ENCODE peak calls at places on chromosomes 12 and 14, in five cellular contexts. G is GM12865, V is right lobe of liver, K is lower leg skin, D is brain microvascular endothelial cell. F is an unnamed sample.

GRCh38 chr12:123384994-123385376 is 1.1 kb downstream of the KMT5A start:
- DNase-seq in G (no peak), V (no peak), K (no peak), D (peak), F (no peak)

GRCh38 chr12:4579305-4580097 is 17.5 kb downstream of the DYRK4 start:
- DNase-seq in G (peak), V (no peak), K (no peak), D (peak), F (no peak)

GRCh38 chr12:67558775-67559174 is 89.8 kb upstream of the DYRK2 start:
- DNase-seq in G (no peak), V (no peak), K (no peak), D (no peak), F (no peak)

GRCh38 chr12:25767613-25768012 is 190.9 kb upstream of the RASSF8 start:
- DNase-seq in G (no peak), V (no peak), K (no peak), D (no peak), F (no peak)

GRCh38 chr14:84963518-84963917 is 566.4 kb upstream of the FLRT2 start:
- DNase-seq in G (no peak), V (no peak), K (no peak), D (no peak), F (no peak)

GRCh38 chr14:91624757-91625156 is 107.1 kb downstream of the CATSPERB start:
- DNase-seq in G (no peak), V (no peak), K (no peak), D (no peak), F (no peak)

GRCh38 chr12:42530284-42530683 is 59.3 kb downstream of the PRICKLE1 start:
- DNase-seq in G (no peak), V (no peak), K (no peak), D (no peak), F (no peak)

GRCh38 chr12:51377099-51377984 is 13.9 kb downstream of the GALNT6 start:
- DNase-seq in G (no peak), V (no peak), K (no peak), D (no peak), F (no peak)

GRCh38 chr12:108702534-108702933 is 28.8 kb downstream of the CORO1C start:
- DNase-seq in G (no peak), V (no peak), K (no peak), D (no peak), F (no peak)

GRCh38 chr14:51547260-51547659 is 104.5 kb upstream of the FRMD6 start:
- DNase-seq in G (no peak), V (no peak), K (no peak), D (peak), F (no peak)

GRCh38 chr12:57248934-57249742 is 1.8 kb downstream of the STAC3 start:
- DNase-seq in G (no peak), V (no peak), K (no peak), D (no peak), F (no peak)

GRCh38 chr14:85607571-85608219 is 77.8 kb downstream of the FLRT2 start:
- DNase-seq in G (no peak), V (no peak), K (no peak), D (peak), F (no peak)

GRCh38 chr14:62428429-62429203 is 616.6 kb downstream of the KCNH5 start:
- DNase-seq in G (no peak), V (no peak), K (no peak), D (peak), F (no peak)

GRCh38 chr12:118271770-118272417 is 100.8 kb downstream of the TAOK3 start:
- DNase-seq in G (no peak), V (no peak), K (no peak), D (no peak), F (no peak)
- H3K4me3 ChIP-seq in G (no peak), V (no peak), K (no peak), D (no peak), F (no peak)

GRCh38 chr12:88578274-88578673 is 2.0 kb downstream of the KITLG start:
- DNase-seq in G (no peak), V (no peak), K (no peak), D (peak), F (peak)

GRCh38 chr12:88579572-88579940 is 715 bp downstream of the KITLG start:
- DNase-seq in G (peak), V (peak), K (peak), D (peak), F (peak)

GRCh38 chr12:88578821-88579518 is 1.3 kb downstream of the KITLG start:
- DNase-seq in G (no peak), V (no peak), K (peak), D (peak), F (peak)

GRCh38 chr12:88575361-88575959 is 4.8 kb downstream of the KITLG start:
- DNase-seq in G (no peak), V (no peak), K (no peak), D (no peak), F (no peak)

DNA sequence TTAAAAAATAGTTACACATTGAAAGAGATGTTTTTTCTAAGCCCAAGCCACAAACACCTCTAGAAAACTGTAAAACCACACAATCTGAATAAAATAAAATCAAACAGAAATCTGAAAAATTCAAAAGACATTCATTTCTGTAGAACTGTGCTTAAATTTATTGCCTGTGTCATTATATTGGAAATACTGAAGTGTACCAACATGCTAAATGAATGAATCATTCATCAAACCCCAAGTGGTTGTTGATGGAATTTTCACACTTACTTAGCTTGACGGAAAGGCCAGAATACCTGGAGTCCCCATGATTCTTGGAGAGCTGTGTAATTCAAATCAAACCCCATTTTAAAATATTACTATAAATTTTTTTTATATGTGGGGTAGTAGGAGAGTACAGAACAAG is 2.7 kb downstream of the KITLG start:
- DNase-seq in G (no peak), V (no peak), K (no peak), D (no peak), F (no peak)
- H3K4me3 ChIP-seq in G (no peak), V (no peak), K (no peak), D (no peak), F (no peak)

GRCh38 chr14:104751539-104752337 is 1.2 kb upstream of the SIVA1 start:
- DNase-seq in G (no peak), V (no peak), K (no peak), D (no peak), F (no peak)
- H3K4me3 ChIP-seq in G (peak), V (peak), K (no peak), D (peak), F (peak)

GRCh38 chr14:57865450-57866198 is at the start of gene SLC35F4:
- DNase-seq in G (no peak), V (peak), K (no peak), D (no peak), F (peak)

GRCh38 chr14:57869530-57870088 is 3.7 kb upstream of the SLC35F4 start:
- DNase-seq in G (no peak), V (no peak), K (no peak), D (no peak), F (no peak)

GRCh38 chr14:57863471-57863870 is 2.4 kb downstream of the SLC35F4 start:
- DNase-seq in G (no peak), V (no peak), K (no peak), D (no peak), F (no peak)

GRCh38 chr14:57865066-57865449 is 834 bp downstream of the SLC35F4 start:
- DNase-seq in G (no peak), V (no peak), K (no peak), D (no peak), F (no peak)

DNA sequence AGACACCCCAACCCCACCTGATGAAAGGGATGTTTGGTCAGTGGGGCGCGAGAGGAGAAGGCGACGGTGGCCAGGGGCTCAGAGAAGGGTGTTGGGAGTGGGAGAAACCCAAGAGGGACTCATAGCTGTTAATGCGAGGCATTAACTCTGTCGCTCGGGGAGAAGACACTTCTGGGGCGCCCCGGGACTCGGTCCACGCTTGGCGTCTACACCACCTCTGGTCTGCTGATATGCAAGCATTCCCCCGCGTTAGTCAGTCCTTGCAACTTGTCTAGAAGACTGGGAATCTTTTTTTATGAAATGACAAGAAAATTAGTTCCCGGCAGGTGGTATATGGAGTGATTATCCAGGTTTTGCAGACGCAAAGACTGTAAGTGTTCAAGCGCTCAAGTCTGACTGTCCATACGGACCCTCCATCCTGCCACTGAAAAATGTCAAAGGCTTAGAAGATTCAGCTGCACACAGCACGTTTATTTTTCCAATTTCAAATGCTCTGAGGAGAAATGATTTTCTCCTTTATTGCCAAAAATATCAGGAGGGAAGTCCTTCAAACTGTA is 385 bp upstream of the SLC35F4 start:
- DNase-seq in G (no peak), V (no peak), K (no peak), D (no peak), F (no peak)
- H3K4me3 ChIP-seq in G (no peak), V (no peak), K (no peak), D (no peak), F (peak)

GRCh38 chr12:8914716-8915526 is 612 bp downstream of the PHC1 start:
- DNase-seq in G (peak), V (peak), K (peak), D (peak), F (peak)

GRCh38 chr12:8916154-8916553 is 1.8 kb downstream of the PHC1 start:
- DNase-seq in G (no peak), V (no peak), K (no peak), D (no peak), F (no peak)

GRCh38 chr12:8913702-8914032 is 642 bp upstream of the PHC1 start:
- DNase-seq in G (no peak), V (no peak), K (no peak), D (no peak), F (no peak)

GRCh38 chr12:8917751-8918150 is 3.4 kb downstream of the PHC1 start:
- DNase-seq in G (no peak), V (no peak), K (no peak), D (no peak), F (no peak)

DNA sequence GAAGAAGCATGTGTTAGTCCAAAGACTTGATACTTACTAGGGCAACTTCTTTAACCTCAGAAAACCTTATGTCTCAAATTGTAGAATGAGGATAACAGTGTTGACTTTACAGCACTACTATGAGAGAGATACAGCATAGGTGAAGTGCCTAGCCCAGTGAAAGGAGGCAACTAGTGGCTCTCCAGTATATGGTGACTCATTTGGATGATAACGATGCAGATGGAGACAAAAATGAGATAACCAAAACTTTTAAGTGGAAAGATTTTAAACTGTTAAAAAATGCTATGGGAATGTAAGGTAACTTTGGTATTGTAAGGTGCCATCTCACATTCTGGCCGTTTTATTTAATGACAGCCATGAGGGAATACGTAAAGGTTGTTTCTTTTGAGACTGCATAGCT is 2.7 kb downstream of the PHC1 start:
- DNase-seq in G (no peak), V (no peak), K (no peak), D (no peak), F (no peak)
- H3K4me3 ChIP-seq in G (no peak), V (no peak), K (no peak), D (no peak), F (no peak)

GRCh38 chr14:65255029-65255545 is 152.8 kb upstream of the MAX start:
- DNase-seq in G (no peak), V (no peak), K (peak), D (peak), F (no peak)
- H3K4me3 ChIP-seq in G (no peak), V (no peak), K (no peak), D (no peak), F (no peak)

GRCh38 chr12:53500776-53501614 is at the start of gene TARBP2:
- DNase-seq in G (peak), V (peak), K (peak), D (peak), F (peak)

GRCh38 chr12:53504004-53504920 is 3.0 kb downstream of the NPFF start:
- DNase-seq in G (no peak), V (peak), K (peak), D (no peak), F (no peak)

GRCh38 chr12:53501615-53502181 is 615 bp downstream of the TARBP2 start:
- DNase-seq in G (no peak), V (peak), K (peak), D (no peak), F (no peak)

GRCh38 chr12:53502983-53503728 is 2.1 kb downstream of the TARBP2 start:
- DNase-seq in G (no peak), V (peak), K (peak), D (no peak), F (no peak)

GRCh38 chr12:53502331-53502730 is 1.2 kb downstream of the TARBP2 start:
- DNase-seq in G (no peak), V (no peak), K (peak), D (no peak), F (peak)
- H3K4me3 ChIP-seq in G (peak), V (peak), K (no peak), D (no peak), F (no peak)

DNA sequence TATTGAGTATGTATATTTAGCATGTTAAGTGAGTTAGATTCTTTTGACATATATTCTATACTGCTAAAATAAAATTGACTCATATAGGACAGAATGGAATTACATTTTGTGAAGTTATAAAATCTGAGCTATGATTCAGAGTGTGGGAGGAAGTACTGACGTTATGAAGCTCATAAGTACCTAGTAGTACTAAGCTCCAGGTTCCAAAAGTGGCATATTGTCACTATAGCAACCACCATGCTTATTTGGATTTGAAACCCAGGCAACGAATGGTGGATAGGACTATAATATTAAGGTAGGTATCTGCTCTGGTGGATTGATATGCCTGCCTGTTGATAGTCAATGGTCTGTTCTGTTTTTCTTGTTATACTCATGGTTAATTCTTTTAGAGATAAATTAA is 2.2 kb upstream of the FBXO33 start:
- DNase-seq in G (no peak), V (no peak), K (no peak), D (peak), F (no peak)
- H3K4me3 ChIP-seq in G (no peak), V (no peak), K (no peak), D (no peak), F (no peak)

GRCh38 chr12:55847603-55848329 is 5.0 kb upstream of the MMP19 start:
- DNase-seq in G (no peak), V (peak), K (peak), D (peak), F (peak)
- H3K4me3 ChIP-seq in G (no peak), V (no peak), K (no peak), D (peak), F (no peak)